ENCODE peak calls at places on chromosomes 5 and 9, in six cellular contexts. B is Panc1; M is psoas muscle; O is hepatocyte; J is CD4-positive, alpha-beta memory T cell; R is fibroblast of lung. X is an unnamed sample. For H3K9me3, the result is how much of the 10 kb centered on the place peaks cover.

GRCh38 chr9:3788211-3788610 is 262.4 kb upstream of the RFX3 start:
- DNase-seq in B (no peak), M (no peak), O (no peak), J (no peak), R (no peak), X (no peak)

GRCh38 chr9:108682191-108682590 is 173.6 kb downstream of the ACTL7B start:
- DNase-seq in B (no peak), M (no peak), O (no peak), J (no peak), R (no peak), X (no peak)

GRCh38 chr5:52964138-52964537 is 25.0 kb upstream of the ITGA2 start:
- DNase-seq in B (no peak), M (no peak), O (no peak), J (no peak), R (no peak), X (no peak)

GRCh38 chr5:56638061-56638621 is 177.2 kb upstream of the MAP3K1 start:
- DNase-seq in B (no peak), M (no peak), O (peak), J (no peak), R (no peak), X (no peak)

GRCh38 chr5:147887026-147887627 is 8.6 kb downstream of the SCGB3A2 start:
- DNase-seq in B (no peak), M (no peak), O (peak), J (no peak), R (peak), X (no peak)

GRCh38 chr5:32222723-32223470 is 48.8 kb upstream of the GOLPH3 start:
- DNase-seq in B (no peak), M (no peak), O (no peak), J (no peak), R (no peak), X (no peak)

GRCh38 chr5:140595538-140595937 is 30.9 kb downstream of the SLC35A4 start:
- DNase-seq in B (no peak), M (no peak), O (peak), J (no peak), R (no peak), X (no peak)

GRCh38 chr5:81208904-81209303 is 24.2 kb upstream of the CKMT2 start:
- DNase-seq in B (no peak), M (no peak), O (no peak), J (no peak), R (no peak), X (no peak)

GRCh38 chr5:113112435-113112834 is 135.8 kb downstream of the DCP2 start:
- DNase-seq in B (no peak), M (no peak), O (no peak), J (no peak), R (peak), X (no peak)

GRCh38 chr9:137146527-137146918 is 7.6 kb downstream of the GRIN1 start:
- DNase-seq in B (no peak), M (no peak), O (no peak), J (no peak), R (no peak), X (no peak)

GRCh38 chr5:92424785-92425426 is 1041.8 kb upstream of the ARRDC3 start:
- DNase-seq in B (no peak), M (no peak), O (no peak), J (no peak), R (no peak), X (no peak)

DNA sequence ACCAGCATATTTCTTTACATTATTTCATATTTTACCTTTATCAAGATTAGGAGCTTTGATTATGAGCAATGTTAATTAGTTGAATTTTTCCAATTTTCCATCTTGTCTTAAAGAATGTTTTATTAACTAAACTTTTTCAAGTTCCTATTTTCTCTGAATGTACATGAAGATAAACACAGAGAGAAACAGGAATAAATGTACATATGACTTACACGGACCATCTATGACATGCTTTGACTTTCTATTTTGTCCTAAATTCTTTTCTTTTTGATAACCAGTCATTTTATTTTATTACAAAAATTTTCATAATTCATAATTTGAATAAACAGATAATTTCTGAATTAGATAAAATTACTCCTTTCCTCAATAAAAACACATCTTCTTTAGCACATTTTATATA is 1038.8 kb upstream of the ARRDC3 start:
- DNase-seq in B (no peak), M (no peak), O (no peak), J (no peak), R (peak), X (no peak)
- H3K9me3 ChIP-seq in B (half or more), M (under half), O (under half), J (under half), R (under half), X (under half)

DNA sequence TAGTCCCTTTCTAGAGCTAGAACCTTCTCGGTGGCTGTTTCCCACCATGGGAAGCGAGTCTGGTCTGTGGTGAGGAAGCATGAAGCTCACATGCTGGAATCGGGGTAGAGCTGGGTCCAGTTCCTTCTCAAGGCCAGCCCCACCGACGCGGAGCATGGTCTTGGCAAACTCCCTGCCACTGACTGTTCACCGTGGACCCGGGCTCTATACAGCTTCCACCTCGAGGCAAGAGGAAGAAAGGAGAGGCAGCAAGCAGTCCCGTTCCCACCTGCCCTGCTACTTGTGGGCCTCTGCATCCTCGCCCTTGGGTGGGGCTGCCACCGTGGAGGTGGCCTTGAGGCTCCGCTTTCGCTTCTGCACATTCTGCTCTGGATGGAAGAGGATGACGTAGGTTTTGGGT is 13.7 kb downstream of the GRM6 start:
- DNase-seq in B (no peak), M (no peak), O (no peak), J (no peak), R (no peak), X (no peak)
- H3K9me3 ChIP-seq in B (under half), M (under half), O (under half), J (under half), R (under half), X (under half)

GRCh38 chr5:1042626-1043025 is 34.0 kb downstream of the NKD2 start:
- DNase-seq in B (no peak), M (no peak), O (no peak), J (no peak), R (no peak), X (no peak)
- H3K9me3 ChIP-seq in B (under half), M (under half), O (under half), J (under half), R (under half), X (under half)

GRCh38 chr5:165919196-165919595 is 2372.2 kb upstream of the WWC1 start:
- DNase-seq in B (no peak), M (no peak), O (no peak), J (no peak), R (no peak), X (no peak)
- H3K9me3 ChIP-seq in B (under half), M (under half), O (under half), J (under half), R (under half), X (under half)

DNA sequence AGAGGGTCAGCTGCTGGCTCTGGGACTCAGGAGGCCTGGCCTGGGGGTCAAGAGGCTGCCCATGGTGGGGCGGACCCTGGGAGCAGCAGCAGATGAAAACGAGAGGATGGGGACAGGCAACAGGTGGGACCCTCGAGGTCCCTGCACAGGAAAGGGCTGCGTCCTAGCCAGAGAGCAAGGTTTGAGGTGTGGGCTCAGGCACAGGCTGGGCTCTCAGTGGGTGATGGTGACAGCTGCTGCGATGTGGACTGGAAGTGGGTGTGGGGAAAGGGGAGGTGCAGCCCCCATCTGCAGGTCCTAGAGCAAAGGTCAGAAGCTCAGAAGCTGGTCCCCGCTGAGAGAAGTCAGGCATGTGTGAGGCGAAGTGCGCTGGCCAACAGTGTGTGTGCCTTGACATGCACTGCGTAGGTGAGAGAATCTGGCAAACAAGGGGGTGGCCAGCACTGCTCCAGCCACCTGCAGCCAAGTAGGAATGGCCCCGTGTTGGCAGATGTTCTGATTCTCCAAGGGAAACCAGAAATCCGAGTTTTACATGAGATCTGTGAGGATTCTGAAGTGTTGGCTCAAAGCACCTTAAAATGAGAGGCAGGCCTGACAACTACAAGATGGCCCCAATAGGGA is 85.7 kb downstream of the COL23A1 start:
- DNase-seq in B (no peak), M (no peak), O (no peak), J (no peak), R (no peak), X (no peak)
- H3K9me3 ChIP-seq in B (under half), M (under half), O (under half), J (under half), R (under half), X (under half)

X was measured in T-helper 17 cell.